ENCODE peak calls at places on chromosome 12, in ten cellular contexts. N, Z, P, H, W, X, G, A, R and Q are unnamed samples.

GRCh38 chr12:57522887-57523705 is 472 bp downstream of the MBD6 start:
- DNase-seq in P (no peak), X (peak), H (peak), R (peak), Z (peak), W (peak), G (peak), A (peak), N (peak), Q (no peak)

GRCh38 chr12:34294671-34295365 is 272.5 kb downstream of the ALG10 start:
- DNase-seq in A (no peak), P (no peak), Z (no peak), N (no peak), R (no peak), H (no peak), W (no peak), X (no peak), G (no peak), Q (no peak)

GRCh38 chr12:127383281-127383680 is 883.7 kb upstream of the TMEM132C start:
- DNase-seq in G (no peak), H (no peak), R (no peak), N (no peak), P (no peak), X (no peak), A (no peak), Z (no peak), W (no peak), Q (no peak)

GRCh38 chr12:130166306-130166705 is 4.0 kb downstream of the FZD10 start:
- DNase-seq in N (no peak), H (no peak), X (no peak), W (no peak), G (no peak), P (no peak), A (no peak), Z (no peak), R (no peak), Q (no peak)

GRCh38 chr12:42426733-42427132 is 100.8 kb downstream of the PPHLN1 start:
- DNase-seq in Z (peak), P (no peak), X (no peak), A (no peak), G (peak), N (no peak), W (no peak), H (no peak), R (peak), Q (no peak)

GRCh38 chr12:71426648-71427047 is 12.9 kb upstream of the LGR5 start:
- DNase-seq in A (no peak), X (no peak), N (no peak), H (no peak), R (no peak), W (no peak), P (no peak), G (no peak), Z (peak), Q (peak)

GRCh38 chr12:107610030-107610859 is 75.4 kb upstream of the PWP1 start:
- DNase-seq in W (peak), R (peak), P (no peak), H (no peak), A (no peak), G (peak), Z (peak), N (peak), X (peak), Q (no peak)

GRCh38 chr12:93518725-93519124 is 51.4 kb downstream of the MRPL42 start:
- DNase-seq in G (peak), Z (peak), W (no peak), H (no peak), N (no peak), X (no peak), A (no peak), P (no peak), R (peak), Q (peak)

GRCh38 chr12:22670762-22671161 is 45.8 kb downstream of the ETNK1 start:
- DNase-seq in P (no peak), G (no peak), N (no peak), R (no peak), Z (peak), W (no peak), A (no peak), X (peak), H (no peak), Q (no peak)

GRCh38 chr12:48643011-48643410 is 39.0 kb downstream of the KANSL2 start:
- DNase-seq in A (no peak), G (no peak), H (no peak), X (no peak), P (no peak), R (no peak), Z (no peak), W (no peak), N (no peak), Q (no peak)

GRCh38 chr12:125454786-125455450 is 389.7 kb downstream of the AACS start:
- DNase-seq in Z (no peak), H (no peak), X (no peak), R (no peak), W (no peak), G (no peak), A (no peak), N (no peak), P (no peak), Q (no peak)

GRCh38 chr12:125453751-125454150 is 388.5 kb downstream of the AACS start:
- DNase-seq in W (no peak), N (no peak), A (no peak), R (no peak), H (no peak), G (no peak), X (no peak), Z (no peak), P (no peak), Q (no peak)

GRCh38 chr12:125451408-125451807 is 386.2 kb downstream of the AACS start:
- DNase-seq in P (no peak), W (no peak), G (no peak), R (no peak), A (no peak), Z (no peak), X (no peak), N (no peak), H (no peak), Q (no peak)

DNA sequence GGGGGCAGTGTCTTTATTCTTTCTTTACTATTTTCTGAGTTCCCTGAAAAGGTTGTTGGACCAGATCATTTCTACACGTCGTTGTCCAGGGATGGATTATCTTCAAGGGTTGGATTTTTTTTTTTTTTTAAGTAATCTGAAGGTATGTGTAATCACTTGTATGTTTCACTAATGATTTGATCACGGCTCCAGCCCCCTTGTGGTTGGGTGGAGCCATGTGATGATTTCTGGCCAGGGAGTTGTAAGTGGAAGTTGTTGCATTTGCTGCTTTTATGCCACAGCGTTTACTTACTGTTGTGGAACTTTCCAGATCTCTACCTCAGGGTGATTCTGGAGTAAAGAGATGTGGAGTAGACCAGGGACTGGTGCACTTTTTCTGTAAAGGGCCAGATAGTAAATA is 390.3 kb downstream of the AACS start:
- DNase-seq in P (no peak), A (no peak), N (no peak), W (no peak), X (peak), R (no peak), H (no peak), Z (no peak), G (no peak), Q (no peak)
- TF ChIP-seq CTCF in P (no peak), A (no peak), N (peak), W (no peak), X (peak), R (no peak), H (peak), Z (no peak), G (no peak), Q (no peak)

GRCh38 chr12:114371733-114372132 is 34.2 kb downstream of the TBX5 start:
- DNase-seq in Z (no peak), P (no peak), N (no peak), W (no peak), H (no peak), G (no peak), R (no peak), A (no peak), X (no peak), Q (no peak)
- TF ChIP-seq CTCF in Z (no peak), P (no peak), N (no peak), W (no peak), H (no peak), G (no peak), R (no peak), A (no peak), X (no peak), Q (no peak)

DNA sequence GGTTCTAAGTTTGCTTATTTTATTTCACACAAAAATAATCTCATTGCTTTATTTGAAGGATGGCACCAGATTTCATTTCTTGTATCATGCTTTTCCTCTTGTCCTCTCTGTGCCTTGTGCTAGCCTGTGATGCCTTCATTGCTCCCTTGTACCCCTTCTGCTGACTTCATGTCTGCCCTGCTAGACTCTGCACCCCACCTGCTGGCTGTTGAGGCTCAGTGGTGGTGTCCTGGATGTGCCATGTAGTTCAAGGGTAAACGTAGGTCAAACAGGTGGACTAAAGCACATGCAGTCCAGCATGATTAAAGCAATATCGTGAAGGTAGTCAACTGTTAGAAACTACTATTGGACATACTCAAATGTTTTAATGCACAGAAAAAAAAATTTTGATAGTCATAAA is 21.6 kb downstream of the MRPS35 start:
- DNase-seq in X (peak), P (no peak), G (no peak), N (no peak), R (no peak), Z (no peak), A (no peak), H (no peak), W (no peak), Q (no peak)
- TF ChIP-seq CTCF in X (peak), P (peak), G (peak), N (no peak), R (no peak), Z (peak), A (no peak), H (peak), W (no peak), Q (peak)

DNA sequence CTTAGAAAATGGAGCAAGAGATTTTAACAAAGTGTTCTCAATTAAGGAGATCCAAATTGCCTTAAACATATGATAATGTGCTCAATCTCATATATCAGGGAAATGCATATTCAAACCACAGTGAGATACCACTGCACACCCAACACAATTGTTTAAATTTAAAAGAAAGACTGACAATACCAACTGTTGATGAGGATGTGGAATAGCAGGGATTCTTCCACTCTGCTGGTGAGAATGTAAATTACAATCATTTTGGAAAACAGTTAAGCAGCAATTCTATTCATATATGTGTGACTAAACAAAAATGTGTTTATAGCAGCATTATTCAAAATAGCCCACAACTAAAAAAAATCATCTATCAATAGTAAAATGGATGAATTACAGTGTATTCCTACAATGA is 144.2 kb downstream of the KICS2 start:
- DNase-seq in G (no peak), A (no peak), P (no peak), N (no peak), X (no peak), W (no peak), R (no peak), H (no peak), Z (peak), Q (no peak)
- TF ChIP-seq CTCF in G (peak), A (no peak), P (peak), N (peak), X (peak), W (no peak), R (peak), H (peak), Z (peak), Q (peak)

GRCh38 chr12:85531345-85531744 is 251.3 kb downstream of the ALX1 start:
- DNase-seq in G (no peak), H (no peak), Z (no peak), A (no peak), N (no peak), X (no peak), W (no peak), R (no peak), P (no peak), Q (no peak)

GRCh38 chr12:85527192-85527591 is 247.2 kb downstream of the ALX1 start:
- DNase-seq in W (no peak), Z (no peak), X (peak), R (no peak), G (no peak), P (no peak), N (no peak), H (no peak), A (no peak), Q (no peak)

GRCh38 chr12:85530486-85530885 is 250.5 kb downstream of the ALX1 start:
- DNase-seq in X (no peak), N (no peak), W (peak), G (no peak), A (no peak), P (no peak), Z (no peak), H (no peak), R (no peak), Q (no peak)

GRCh38 chr12:85529896-85530295 is 249.9 kb downstream of the ALX1 start:
- DNase-seq in G (no peak), W (no peak), Z (no peak), N (no peak), H (no peak), R (no peak), X (no peak), A (no peak), P (no peak), Q (no peak)
- TF ChIP-seq CTCF in G (no peak), W (no peak), Z (no peak), N (no peak), H (no peak), R (no peak), X (no peak), A (no peak), P (no peak), Q (no peak)

GRCh38 chr12:111687952-111688351 is 2.1 kb downstream of the ACAD10 start:
- DNase-seq in G (no peak), P (no peak), X (no peak), W (no peak), N (no peak), R (no peak), H (no peak), Z (no peak), A (no peak), Q (no peak)

GRCh38 chr12:111687255-111687654 is 1.4 kb downstream of the ACAD10 start:
- DNase-seq in Z (no peak), N (no peak), H (no peak), P (no peak), G (no peak), X (peak), R (no peak), W (no peak), A (no peak), Q (no peak)

GRCh38 chr12:111691262-111691661 is 5.4 kb downstream of the ACAD10 start:
- DNase-seq in Z (no peak), X (no peak), P (no peak), N (no peak), R (no peak), H (no peak), A (no peak), W (no peak), G (no peak), Q (no peak)

GRCh38 chr12:111693818-111694217 is 8.0 kb downstream of the ACAD10 start:
- DNase-seq in H (no peak), G (no peak), A (no peak), P (no peak), R (no peak), X (no peak), W (no peak), Z (no peak), N (no peak), Q (no peak)

GRCh38 chr12:111692575-111693210 is 6.8 kb downstream of the ACAD10 start:
- DNase-seq in R (no peak), A (no peak), H (no peak), X (peak), G (peak), Z (peak), P (no peak), N (peak), W (no peak), Q (no peak)
- TF ChIP-seq CTCF in R (no peak), A (no peak), H (no peak), X (peak), G (peak), Z (peak), P (peak), N (peak), W (no peak), Q (peak)

DNA sequence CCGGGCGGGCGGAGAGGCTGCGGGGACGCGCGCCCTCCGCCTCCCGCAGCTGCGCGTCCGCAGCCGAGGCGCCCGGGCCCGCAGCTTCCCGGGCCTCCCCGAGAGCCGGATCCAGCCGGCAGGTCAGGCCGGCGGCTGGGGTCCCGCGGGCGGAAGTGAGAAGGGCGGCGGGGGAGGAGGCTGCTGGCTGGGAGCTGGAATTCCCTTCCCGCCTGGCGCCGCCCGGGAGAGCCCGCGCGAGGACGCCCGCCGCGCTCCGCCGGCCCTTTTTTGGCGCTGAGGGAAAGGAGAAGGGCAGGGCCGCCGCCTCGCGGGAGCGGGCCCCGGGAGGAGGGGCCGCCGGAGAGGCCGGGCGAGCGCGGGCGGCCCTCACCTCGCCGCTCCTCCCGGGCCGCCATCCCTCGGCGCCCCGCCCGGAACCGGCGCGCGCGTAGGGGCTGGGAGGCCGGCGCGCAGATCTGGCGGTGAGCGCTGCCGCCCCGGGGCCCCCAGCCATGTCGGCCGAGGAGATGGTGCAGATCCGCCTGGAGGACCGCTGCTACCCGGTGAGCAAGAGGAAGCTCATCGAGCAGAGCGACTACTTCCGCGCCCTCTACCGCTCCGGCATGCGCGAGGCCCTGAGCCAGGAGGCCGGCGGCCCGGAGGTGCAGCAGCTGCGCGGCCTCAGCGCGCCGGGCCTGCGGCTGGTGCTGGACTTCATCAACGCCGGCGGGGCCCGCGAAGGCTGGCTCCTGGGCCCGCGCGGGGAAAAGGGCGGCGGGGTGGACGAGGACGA is at the start of the genes KLHL42 and MANSC4:
- DNase-seq in H (peak), W (peak), P (peak), Z (peak), N (peak), A (peak), R (peak), X (peak), G (peak), Q (no peak)
- TF ChIP-seq CTCF in H (no peak), W (no peak), P (no peak), Z (no peak), N (no peak), A (no peak), R (no peak), X (no peak), G (peak), Q (no peak)

GRCh38 chr12:114480309-114481199 is 74.6 kb upstream of the TBX5 start:
- DNase-seq in H (no peak), Z (peak), X (no peak), W (no peak), A (no peak), G (no peak), P (no peak), R (no peak), N (no peak), Q (no peak)

GRCh38 chr12:114479831-114480230 is 73.9 kb upstream of the TBX5 start:
- DNase-seq in A (no peak), N (no peak), G (no peak), H (no peak), P (no peak), X (no peak), Z (peak), W (no peak), R (no peak), Q (no peak)

GRCh38 chr12:114473717-114474116 is 67.8 kb upstream of the TBX5 start:
- DNase-seq in W (no peak), A (no peak), H (no peak), X (no peak), N (no peak), P (no peak), G (no peak), Z (no peak), R (no peak), Q (no peak)

GRCh38 chr12:114478891-114479290 is 72.9 kb upstream of the TBX5 start:
- DNase-seq in G (no peak), H (no peak), W (no peak), Z (no peak), N (no peak), P (no peak), A (no peak), R (no peak), X (no peak), Q (no peak)

GRCh38 chr12:114476159-114476558 is 70.2 kb upstream of the TBX5 start:
- DNase-seq in G (no peak), H (no peak), N (no peak), A (no peak), Z (peak), X (no peak), W (no peak), R (no peak), P (no peak), Q (no peak)
- TF ChIP-seq CTCF in G (no peak), H (peak), N (peak), A (no peak), Z (peak), X (peak), W (no peak), R (peak), P (peak), Q (peak)